ENCODE peak calls at places on chromosome 12, in four cellular contexts. One of them, this sample, is unnamed.

GRCh38 chr12:65740506-65740872 is 83.8 kb upstream of the HMGA2 start:
- DNase-seq in A549: no peak
- DNase-seq in K562: no peak
- DNase-seq in IMR-90: no peak
- DNase-seq in this sample: no peak

GRCh38 chr12:70534466-70534865 is 102.8 kb downstream of the PTPRB start:
- DNase-seq in A549: no peak
- DNase-seq in K562: no peak
- DNase-seq in IMR-90: no peak
- DNase-seq in this sample: no peak

GRCh38 chr12:129552996-129553750 is 350.7 kb downstream of the TMEM132D start:
- DNase-seq in A549: no peak
- DNase-seq in K562: no peak
- DNase-seq in IMR-90: no peak
- DNase-seq in this sample: no peak

GRCh38 chr12:61023231-61023630 is 1237.0 kb upstream of the USP15 start:
- DNase-seq in A549: no peak
- DNase-seq in K562: no peak
- DNase-seq in IMR-90: no peak
- DNase-seq in this sample: no peak

GRCh38 chr12:11795910-11796459 is 146.5 kb downstream of the ETV6 start:
- DNase-seq in A549: peak
- DNase-seq in K562: no peak
- DNase-seq in IMR-90: peak
- DNase-seq in this sample: no peak

GRCh38 chr12:70078161-70078560 is 165.1 kb upstream of the CNOT2 start:
- DNase-seq in A549: no peak
- DNase-seq in K562: no peak
- DNase-seq in IMR-90: no peak
- DNase-seq in this sample: no peak

GRCh38 chr12:106064622-106065021 is 74.1 kb downstream of the NUAK1 start:
- DNase-seq in A549: no peak
- DNase-seq in K562: no peak
- DNase-seq in IMR-90: no peak
- DNase-seq in this sample: no peak

GRCh38 chr12:11885261-11886038 is 185.3 kb upstream of the BCL2L14 start:
- DNase-seq in A549: peak
- DNase-seq in K562: no peak
- DNase-seq in IMR-90: peak
- DNase-seq in this sample: no peak

GRCh38 chr12:89064151-89064550 is 288.1 kb downstream of the DUSP6 start:
- DNase-seq in A549: no peak
- DNase-seq in K562: no peak
- DNase-seq in IMR-90: no peak
- DNase-seq in this sample: no peak

GRCh38 chr12:105820407-105821140 is 318.2 kb downstream of the NUAK1 start:
- DNase-seq in A549: no peak
- DNase-seq in K562: no peak
- DNase-seq in IMR-90: peak
- DNase-seq in this sample: no peak

GRCh38 chr12:79455314-79455713 is 235.4 kb downstream of the PAWR start:
- DNase-seq in A549: no peak
- DNase-seq in K562: no peak
- DNase-seq in IMR-90: peak
- DNase-seq in this sample: no peak

GRCh38 chr12:6082613-6083012 is 41.9 kb downstream of the VWF start:
- DNase-seq in A549: no peak
- DNase-seq in K562: no peak
- DNase-seq in IMR-90: no peak
- DNase-seq in this sample: no peak

GRCh38 chr12:68236421-68237059 is 10.9 kb upstream of the IL26 start:
- DNase-seq in A549: no peak
- DNase-seq in K562: no peak
- DNase-seq in IMR-90: no peak
- DNase-seq in this sample: no peak

GRCh38 chr12:120853188-120853587 is 51.0 kb downstream of the SPPL3 start:
- DNase-seq in A549: no peak
- DNase-seq in K562: no peak
- DNase-seq in IMR-90: peak
- DNase-seq in this sample: no peak

GRCh38 chr12:53978477-53979356 is 4.0 kb upstream of the HOTAIR start:
- DNase-seq in A549: peak
- DNase-seq in K562: no peak
- DNase-seq in IMR-90: no peak
- DNase-seq in this sample: no peak

GRCh38 chr12:116155383-116155782 is 122.1 kb downstream of the MED13L start:
- DNase-seq in A549: no peak
- DNase-seq in K562: no peak
- DNase-seq in IMR-90: no peak
- DNase-seq in this sample: no peak

GRCh38 chr12:75305412-75306332 is 24.5 kb downstream of the CAPS2 start:
- DNase-seq in A549: no peak
- DNase-seq in K562: no peak
- DNase-seq in IMR-90: no peak
- DNase-seq in this sample: no peak

GRCh38 chr12:4822572-4822971 is 87.1 kb upstream of the KCNA1 start:
- DNase-seq in A549: no peak
- DNase-seq in K562: no peak
- DNase-seq in IMR-90: no peak
- DNase-seq in this sample: no peak

GRCh38 chr12:26938660-26939185 is 453 bp downstream of the FGFR1OP2 start:
- DNase-seq in A549: no peak
- DNase-seq in K562: no peak
- DNase-seq in IMR-90: no peak
- DNase-seq in this sample: peak

GRCh38 chr12:52005903-52006703 is 643 bp upstream of the TAMALIN start:
- DNase-seq in A549: no peak
- DNase-seq in K562: no peak
- DNase-seq in IMR-90: no peak
- DNase-seq in this sample: no peak

DNA sequence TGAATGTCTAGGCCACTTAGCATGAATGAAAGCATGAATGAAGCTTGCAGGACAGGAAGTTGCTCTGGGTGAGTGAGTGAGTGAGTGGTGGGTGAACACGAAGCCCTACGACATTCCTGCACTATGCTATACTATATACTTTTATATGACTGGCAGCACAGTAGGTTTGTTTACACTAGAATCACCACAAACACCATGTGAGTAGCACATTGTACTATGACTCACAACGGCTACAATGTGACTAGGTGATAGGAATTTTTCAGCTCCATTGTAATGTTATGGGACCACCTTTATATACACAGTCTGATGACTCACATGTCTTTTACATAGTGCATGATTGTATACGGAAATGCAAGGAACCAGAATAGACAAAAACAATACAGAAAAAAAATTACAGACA is 1480.2 kb downstream of the AACS start:
- DNase-seq in A549: peak
- DNase-seq in K562: no peak
- DNase-seq in IMR-90: no peak
- DNase-seq in this sample: no peak
- TF ChIP-seq BHLHE40 in A549: no peak
- TF ChIP-seq BHLHE40 in K562: no peak
- TF ChIP-seq BHLHE40 in IMR-90: no peak
- TF ChIP-seq BHLHE40 in this sample: no peak

GRCh38 chr12:98973395-98973794 is 328.3 kb downstream of the APAF1 start:
- DNase-seq in A549: peak
- DNase-seq in K562: no peak
- DNase-seq in IMR-90: no peak
- DNase-seq in this sample: no peak
- TF ChIP-seq BHLHE40 in A549: no peak
- TF ChIP-seq BHLHE40 in K562: no peak
- TF ChIP-seq BHLHE40 in IMR-90: no peak
- TF ChIP-seq BHLHE40 in this sample: no peak

GRCh38 chr12:48998497-48999353 is 450 bp downstream of the DDN start:
- DNase-seq in A549: peak
- DNase-seq in K562: peak
- DNase-seq in IMR-90: peak
- DNase-seq in this sample: no peak
- TF ChIP-seq BHLHE40 in A549: peak
- TF ChIP-seq BHLHE40 in K562: peak
- TF ChIP-seq BHLHE40 in IMR-90: peak
- TF ChIP-seq BHLHE40 in this sample: no peak

DNA sequence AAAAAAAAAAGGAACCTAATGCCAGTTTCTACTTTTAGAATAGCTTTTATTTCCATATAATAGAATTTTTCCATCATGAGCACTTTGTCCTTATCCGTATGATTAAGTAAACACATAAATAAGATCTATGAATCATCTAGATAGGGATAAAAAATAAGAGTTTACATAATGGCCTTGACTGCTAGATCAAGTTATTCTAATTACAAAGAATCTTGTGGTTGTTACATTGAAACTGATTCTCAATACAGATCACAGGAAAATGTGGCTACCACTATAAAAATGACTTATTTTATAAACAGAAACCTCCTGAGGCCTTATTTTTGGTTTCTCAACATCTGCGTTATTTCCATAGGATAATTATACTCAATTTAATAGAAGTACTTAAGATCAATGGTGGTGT is 34.4 kb upstream of the NDUFA12 start:
- DNase-seq in A549: no peak
- DNase-seq in K562: no peak
- DNase-seq in IMR-90: no peak
- DNase-seq in this sample: no peak
- TF ChIP-seq BHLHE40 in A549: no peak
- TF ChIP-seq BHLHE40 in K562: no peak
- TF ChIP-seq BHLHE40 in IMR-90: no peak
- TF ChIP-seq BHLHE40 in this sample: no peak

DNA sequence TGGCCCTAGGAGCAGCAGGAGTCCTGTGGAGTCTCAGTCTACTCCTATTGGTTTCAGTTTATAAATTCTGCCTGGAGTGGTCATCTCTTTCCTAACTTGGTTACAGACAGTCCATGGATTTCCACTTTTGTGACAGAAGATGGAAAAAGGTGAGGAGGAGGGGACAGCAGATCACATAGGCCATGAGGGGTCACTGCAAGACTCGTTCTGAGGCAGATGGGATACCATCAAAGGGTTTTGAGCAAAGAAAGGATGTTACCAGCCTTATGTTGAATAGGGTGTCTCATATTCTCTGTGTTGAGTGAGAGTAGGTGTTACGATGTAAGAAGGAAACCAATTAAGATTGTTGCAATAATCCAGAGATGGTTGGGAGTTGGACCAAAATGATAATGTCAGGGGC is 15.3 kb downstream of the PDE3A start:
- DNase-seq in A549: peak
- DNase-seq in K562: no peak
- DNase-seq in IMR-90: no peak
- DNase-seq in this sample: no peak
- TF ChIP-seq BHLHE40 in A549: no peak
- TF ChIP-seq BHLHE40 in K562: no peak
- TF ChIP-seq BHLHE40 in IMR-90: no peak
- TF ChIP-seq BHLHE40 in this sample: no peak

DNA sequence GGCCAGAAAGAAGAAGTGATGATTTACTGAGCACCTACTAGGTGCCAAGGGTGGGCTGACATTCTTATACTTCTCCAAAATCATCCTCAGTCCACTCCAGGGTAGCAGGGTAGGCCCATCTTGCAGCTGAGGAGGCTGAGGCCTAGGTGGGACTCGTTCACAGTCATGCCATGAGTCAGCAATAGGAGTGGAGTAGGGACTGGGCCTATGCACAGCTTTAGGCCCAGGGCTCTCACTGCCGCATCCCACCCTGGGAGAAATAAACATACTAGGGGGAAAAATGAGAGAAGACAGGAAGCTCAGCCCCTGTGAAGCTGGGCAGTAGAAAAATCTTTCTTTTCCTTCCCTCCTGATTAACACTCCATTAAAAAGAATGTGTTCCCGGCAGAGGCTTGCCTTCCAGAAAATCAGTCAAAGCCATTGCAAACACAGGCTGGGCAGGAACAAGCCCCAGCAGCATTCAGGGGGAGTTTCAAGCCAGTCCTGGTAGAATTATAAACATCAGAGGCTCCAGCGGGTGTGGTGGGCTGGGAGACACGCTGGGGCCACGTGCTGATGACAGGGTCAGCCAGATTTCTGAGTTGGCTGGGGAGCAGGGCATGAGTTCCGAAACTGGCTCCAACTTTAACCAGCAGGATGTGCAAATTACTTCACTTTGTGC is 1.8 kb downstream of the HSPB8 start:
- DNase-seq in A549: peak
- DNase-seq in K562: peak
- DNase-seq in IMR-90: peak
- DNase-seq in this sample: no peak
- TF ChIP-seq BHLHE40 in A549: no peak
- TF ChIP-seq BHLHE40 in K562: no peak
- TF ChIP-seq BHLHE40 in IMR-90: peak
- TF ChIP-seq BHLHE40 in this sample: no peak

This sample was measured in HEK293T.